ENCODE peak calls at places on chromosomes 11 and 22, in six cellular contexts. K is osteoblast, O is DND-41, S is H1, D is endothelial cell of umbilical vein, Y is fibroblast of lung. Z is an unnamed sample.

GRCh38 chr11:101880208-101880607 is 34.6 kb upstream of the CEP126 start:
- DNase-seq in D (peak), O (peak), Y (peak), K (peak), S (no peak), Z (no peak)

GRCh38 chr11:12276356-12276755 is 101.0 kb upstream of the PARVA start:
- DNase-seq in D (no peak), Y (no peak), S (no peak), O (no peak), K (peak), Z (no peak)

GRCh38 chr22:49701380-49702067 is 126.1 kb downstream of the BRD1 start:
- DNase-seq in K (no peak), D (no peak), S (peak), O (no peak), Y (no peak), Z (no peak)

GRCh38 chr11:131800452-131800851 is 430.0 kb downstream of the NTM start:
- DNase-seq in Y (no peak), S (no peak), O (no peak), K (no peak), D (no peak), Z (no peak)

GRCh38 chr22:46806789-46807188 is 44.3 kb downstream of the TBC1D22A start:
- DNase-seq in O (peak), S (no peak), Y (no peak), D (no peak), K (no peak), Z (no peak)

GRCh38 chr11:124612045-124612444 is 817 bp downstream of the PANX3 start:
- DNase-seq in O (peak), S (no peak), D (no peak), Y (no peak), K (peak), Z (no peak)

GRCh38 chr22:37633693-37634504 is 5.6 kb upstream of the SH3BP1 start:
- DNase-seq in Y (peak), K (peak), D (peak), O (peak), S (peak), Z (no peak)

GRCh38 chr11:34633990-34634725 is 13.3 kb downstream of the EHF start:
- DNase-seq in K (peak), D (no peak), O (no peak), S (no peak), Y (peak), Z (no peak)

GRCh38 chr11:44842219-44842618 is 108.5 kb downstream of the TP53I11 start:
- DNase-seq in Y (peak), D (no peak), K (peak), O (no peak), S (no peak), Z (no peak)

GRCh38 chr11:10307411-10308207 is 2.7 kb downstream of the ADM start:
- DNase-seq in D (peak), O (peak), K (peak), Y (peak), S (peak), Z (no peak)

GRCh38 chr11:67006029-67006884 is 16.7 kb upstream of the SYT12 start:
- DNase-seq in O (peak), K (peak), S (peak), D (no peak), Y (peak), Z (no peak)

GRCh38 chr11:66345316-66345649 is 379 bp upstream of the BRMS1 start:
- DNase-seq in O (no peak), S (no peak), Y (no peak), K (no peak), D (no peak), Z (no peak)

GRCh38 chr22:29043906-29044575 is 17.6 kb downstream of the C22orf31 start:
- DNase-seq in D (peak), O (no peak), S (no peak), K (peak), Y (peak), Z (no peak)

GRCh38 chr11:31254411-31254810 is 115.1 kb downstream of the DCDC1 start:
- DNase-seq in S (no peak), K (no peak), O (no peak), D (no peak), Y (peak), Z (no peak)

GRCh38 chr11:70265341-70265740 is 5.1 kb upstream of the PPFIA1 start:
- DNase-seq in O (no peak), S (no peak), Y (no peak), D (no peak), K (no peak), Z (no peak)

GRCh38 chr11:119065369-119065768 is 2.2 kb upstream of the VPS11 start:
- DNase-seq in S (no peak), D (peak), K (peak), Y (peak), O (peak), Z (no peak)

GRCh38 chr22:20009582-20010306 is 6.9 kb downstream of the ARVCF start:
- DNase-seq in D (no peak), O (no peak), K (peak), Y (no peak), S (no peak), Z (no peak)

GRCh38 chr22:38314992-38315800 is 2.0 kb downstream of the CSNK1E start:
- DNase-seq in S (no peak), K (peak), Y (peak), D (peak), O (peak), Z (no peak)

GRCh38 chr11:112652786-112653390 is 308.3 kb upstream of the NCAM1 start:
- DNase-seq in O (no peak), D (no peak), K (no peak), S (no peak), Y (peak), Z (no peak)

GRCh38 chr11:109426442-109426841 is 4.5 kb downstream of the C11orf87 start:
- DNase-seq in D (no peak), Y (no peak), O (no peak), S (no peak), K (peak), Z (no peak)
- TF ChIP-seq CTCF in D (no peak), Y (no peak), O (peak), S (no peak), K (peak), Z (peak)

GRCh38 chr11:2509481-2510001 is 64.7 kb downstream of the KCNQ1 start:
- DNase-seq in D (no peak), O (no peak), S (no peak), K (peak), Y (no peak), Z (no peak)
- H2AFZ ChIP-seq in D (no peak), O (no peak), S (no peak), K (no peak), Y (no peak), Z (no peak)

GRCh38 chr22:22377335-22377734 is 131.2 kb downstream of the ZNF280B start:
- DNase-seq in Y (no peak), K (no peak), S (no peak), O (no peak), D (no peak), Z (no peak)

GRCh38 chr22:22384267-22384666 is 124.3 kb downstream of the ZNF280B start:
- DNase-seq in O (no peak), Y (no peak), D (no peak), S (no peak), K (no peak), Z (no peak)

GRCh38 chr22:22376352-22376706 is 131.7 kb downstream of the VPREB1 start:
- DNase-seq in K (no peak), Y (no peak), O (no peak), D (no peak), S (no peak), Z (no peak)

GRCh38 chr22:22378446-22379415 is 129.8 kb downstream of the ZNF280B start:
- DNase-seq in K (no peak), O (no peak), S (no peak), Y (no peak), D (no peak), Z (no peak)

DNA sequence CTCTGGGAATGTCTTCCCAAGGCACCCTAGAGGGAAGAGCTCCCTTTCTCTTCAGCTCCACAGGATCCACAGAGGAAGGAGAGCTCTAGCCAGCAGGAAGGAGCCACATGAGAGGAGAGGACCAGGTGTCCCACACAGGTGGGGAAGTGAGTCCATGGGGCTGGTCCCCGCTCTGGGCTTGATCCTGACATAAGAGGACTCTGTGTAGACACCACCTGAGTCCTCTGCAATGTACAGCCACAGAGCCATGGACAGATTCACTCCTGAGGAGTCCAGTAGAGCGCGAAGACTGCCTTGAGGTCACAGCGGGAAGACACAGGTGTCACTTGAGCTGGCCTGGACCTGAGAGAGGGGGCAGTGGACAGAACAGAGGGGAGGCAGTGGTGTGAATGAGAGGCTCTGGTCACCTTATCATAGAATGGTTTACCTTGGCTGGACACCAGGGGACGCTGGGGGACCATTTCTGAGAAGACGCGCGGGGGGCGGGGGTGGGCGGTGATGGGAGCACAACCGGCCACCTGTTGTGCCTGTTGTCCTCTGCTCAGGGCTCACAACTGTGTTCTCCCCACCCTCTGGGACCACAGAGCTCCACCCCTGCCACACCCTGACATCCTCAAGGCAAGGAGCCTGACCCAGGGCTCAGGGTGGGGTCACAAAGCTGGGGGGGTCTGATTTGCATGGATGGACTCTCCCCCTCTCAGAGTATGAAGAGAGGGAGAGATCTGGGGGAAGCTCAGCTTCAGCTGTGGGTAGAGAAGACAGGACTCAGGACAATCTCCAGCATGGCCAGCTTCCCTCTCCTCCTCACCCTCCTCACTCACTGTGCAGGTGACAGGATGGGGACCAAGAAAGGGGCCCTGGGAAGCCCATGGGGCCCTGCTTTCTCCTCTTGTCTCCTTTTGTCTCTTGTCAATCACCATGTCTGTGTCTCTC is 128.2 kb downstream of the ZNF280B start:
- DNase-seq in O (no peak), S (peak), Y (no peak), D (no peak), K (no peak), Z (no peak)
- TF ChIP-seq CTCF in O (peak), S (peak), Y (no peak), D (no peak), K (no peak), Z (no peak)

DNA sequence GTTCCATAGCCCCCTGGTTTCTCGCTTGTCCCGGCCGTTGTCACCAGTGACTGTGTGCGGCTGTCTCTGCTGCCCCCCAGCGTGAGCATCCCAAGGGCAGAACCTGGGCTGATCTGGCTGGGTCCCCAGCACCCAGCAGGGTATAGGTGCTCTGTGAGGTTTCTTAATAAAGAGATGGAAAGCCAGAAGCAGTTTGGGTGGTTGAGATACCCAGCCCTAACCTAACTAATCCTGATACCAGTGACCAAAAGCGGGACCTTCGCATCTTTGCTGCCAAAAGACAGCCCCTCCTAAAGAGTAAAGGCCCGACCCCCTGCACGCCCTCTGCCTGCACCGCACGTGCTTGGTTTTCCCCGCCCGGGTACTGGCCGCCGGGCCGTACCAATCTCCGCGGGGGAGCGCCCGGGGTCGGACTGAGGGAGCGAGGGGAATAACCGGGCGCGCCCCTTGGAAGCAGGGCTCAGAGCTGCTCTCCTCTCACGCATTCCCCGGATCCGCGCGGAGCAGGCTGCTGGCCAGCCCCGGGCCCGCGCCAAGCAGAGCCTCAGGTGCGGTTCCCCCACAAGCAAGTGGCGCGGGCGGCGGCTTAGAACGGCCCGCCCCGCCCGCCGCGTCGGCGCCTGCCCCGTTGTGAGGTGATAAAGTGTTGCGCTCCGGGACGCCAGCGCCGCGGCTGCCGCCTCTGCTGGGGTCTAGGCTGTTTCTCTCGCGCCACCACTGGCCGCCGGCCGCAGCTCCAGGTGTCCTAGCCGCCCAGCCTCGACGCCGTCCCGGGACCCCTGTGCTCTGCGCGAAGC is at the start of gene DGAT2:
- DNase-seq in O (no peak), Y (peak), D (peak), S (peak), K (peak), Z (no peak)
- H2AFZ ChIP-seq in O (no peak), Y (peak), D (peak), S (no peak), K (peak), Z (peak)

GRCh38 chr11:68692115-68692514 is 7.8 kb downstream of the GAL start:
- DNase-seq in D (no peak), K (peak), Y (no peak), O (no peak), S (no peak), Z (no peak)

GRCh38 chr11:68691402-68691784 is 7.0 kb downstream of the GAL start:
- DNase-seq in K (peak), O (no peak), S (no peak), Y (no peak), D (no peak), Z (no peak)

GRCh38 chr11:68688881-68689280 is 4.5 kb downstream of the GAL start:
- DNase-seq in K (no peak), Y (no peak), O (no peak), D (no peak), S (peak), Z (no peak)

GRCh38 chr11:68689737-68690625 is 5.6 kb downstream of the GAL start:
- DNase-seq in D (no peak), O (no peak), Y (no peak), K (no peak), S (peak), Z (no peak)

DNA sequence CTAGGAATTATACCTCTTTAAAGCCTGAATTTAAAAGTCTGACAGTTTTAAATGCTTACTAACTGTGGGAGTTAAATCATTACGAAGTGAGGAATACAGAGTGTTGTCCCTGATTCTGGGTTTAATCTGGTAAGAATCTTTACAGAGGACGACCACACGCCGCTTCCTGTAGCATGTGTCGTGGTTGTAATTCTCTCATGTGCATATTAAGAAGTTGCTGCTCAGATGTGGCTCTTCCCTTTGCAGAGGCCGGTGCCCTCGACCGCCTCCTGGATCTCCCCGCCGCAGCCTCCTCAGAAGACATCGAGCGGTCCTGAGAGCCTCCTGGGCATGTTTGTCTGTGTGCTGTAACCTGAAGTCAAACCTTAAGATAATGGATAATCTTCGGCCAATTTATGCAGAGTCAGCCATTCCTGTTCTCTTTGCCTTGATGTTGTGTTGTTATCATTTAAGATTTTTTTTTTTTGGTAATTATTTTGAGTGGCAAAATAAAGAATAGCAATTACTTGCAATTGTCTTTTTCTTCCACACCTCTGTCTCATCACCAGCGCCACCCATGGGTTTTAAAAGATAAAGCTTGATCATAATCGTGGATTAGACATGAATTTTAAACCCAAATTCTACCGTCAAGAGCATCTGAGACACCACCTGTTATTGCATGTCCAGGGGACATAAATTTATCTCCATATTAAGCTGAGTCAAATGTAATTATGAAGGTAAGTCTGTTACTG is 6.5 kb downstream of the GAL start:
- DNase-seq in S (peak), K (peak), O (peak), D (no peak), Y (no peak), Z (no peak)
- TF ChIP-seq CTCF in S (no peak), K (peak), O (peak), D (no peak), Y (no peak), Z (no peak)